ENCODE peak calls at places on chromosomes 13 and 19, in ten cellular contexts. J is IMR-90; D is kidney; R is CD8-positive, alpha-beta memory T cell; G is cardiac muscle cell; B is H9; N is mesenchymal stem cell; M is aorta; W is esophagus squamous epithelium; T is tibial nerve. Z is an unnamed sample.

GRCh38 chr13:93562676-93563075 is 336.1 kb downstream of the GPC6 start:
- DNase-seq in T (no peak), R (no peak), W (no peak), N (no peak), D (no peak), B (no peak), M (no peak), J (no peak), G (no peak), Z (no peak)

GRCh38 chr13:50511877-50512332 is 331.6 kb downstream of the DLEU7 start:
- DNase-seq in N (no peak), R (no peak), B (no peak), J (no peak), T (no peak), D (no peak), M (no peak), W (no peak), G (no peak), Z (no peak)

GRCh38 chr13:62482351-62482750 is 1066.7 kb upstream of the PCDH20 start:
- DNase-seq in B (no peak), G (no peak), W (no peak), D (no peak), M (no peak), N (no peak), T (no peak), R (no peak), J (no peak), Z (peak)

GRCh38 chr19:55467236-55468053 is 2.9 kb upstream of the C19orf85 start:
- DNase-seq in G (peak), T (peak), R (peak), M (peak), B (peak), J (peak), D (peak), W (no peak), N (peak), Z (no peak)

GRCh38 chr13:101706651-101707050 is 254.2 kb downstream of the ITGBL1 start:
- DNase-seq in D (no peak), M (peak), N (peak), W (no peak), G (peak), B (no peak), R (no peak), J (peak), T (no peak), Z (peak)

GRCh38 chr13:76016799-76017198 is 380.7 kb downstream of the LMO7 start:
- DNase-seq in J (peak), D (no peak), R (no peak), G (peak), W (no peak), B (peak), N (no peak), T (no peak), M (no peak), Z (no peak)

GRCh38 chr13:93714171-93714570 is 487.6 kb downstream of the GPC6 start:
- DNase-seq in T (no peak), R (no peak), J (peak), M (no peak), W (no peak), N (no peak), B (no peak), D (no peak), G (no peak), Z (peak)

GRCh38 chr19:40089462-40089861 is 1.3 kb downstream of the ZNF780A start:
- DNase-seq in D (no peak), G (peak), T (no peak), R (no peak), N (peak), M (no peak), W (no peak), J (peak), B (no peak), Z (peak)

GRCh38 chr13:100333141-100333540 is 244.2 kb downstream of the PCCA start:
- DNase-seq in J (no peak), N (no peak), W (no peak), G (no peak), T (no peak), M (no peak), D (no peak), B (no peak), R (no peak), Z (no peak)

GRCh38 chr13:86591862-86592261 is 792.6 kb upstream of the SLITRK6 start:
- DNase-seq in J (peak), N (peak), B (no peak), W (no peak), D (no peak), T (no peak), G (peak), R (no peak), M (no peak), Z (no peak)

GRCh38 chr13:35672611-35673010 is 196.1 kb upstream of the MAB21L1 start:
- DNase-seq in T (no peak), N (no peak), M (no peak), G (no peak), R (no peak), B (no peak), D (no peak), W (no peak), J (peak), Z (no peak)

GRCh38 chr19:32876919-32877285 is 7.3 kb upstream of the SLC7A9 start:
- DNase-seq in M (no peak), W (no peak), G (peak), B (no peak), R (no peak), N (peak), T (no peak), D (no peak), J (peak), Z (peak)

GRCh38 chr13:19172007-19172646 is 9.5 kb downstream of the TUBA3C start:
- DNase-seq in N (no peak), R (no peak), W (no peak), G (no peak), T (no peak), B (no peak), M (no peak), D (peak), J (no peak), Z (no peak)

GRCh38 chr13:19172647-19173030 is 9.0 kb downstream of the TUBA3C start:
- DNase-seq in G (no peak), J (no peak), N (no peak), B (no peak), M (no peak), W (no peak), R (no peak), D (peak), T (no peak), Z (no peak)

GRCh38 chr13:19169991-19170390 is 11.6 kb downstream of the TUBA3C start:
- DNase-seq in B (no peak), R (no peak), G (no peak), J (no peak), N (no peak), T (no peak), M (no peak), D (peak), W (no peak), Z (no peak)

GRCh38 chr13:19171563-19171962 is 10.1 kb downstream of the TUBA3C start:
- DNase-seq in W (no peak), G (no peak), T (no peak), N (no peak), M (no peak), D (peak), J (no peak), R (no peak), B (no peak), Z (no peak)

GRCh38 chr13:19173752-19174151 is 7.9 kb downstream of the TUBA3C start:
- DNase-seq in N (no peak), J (no peak), M (no peak), B (no peak), R (no peak), G (no peak), W (no peak), D (no peak), T (no peak), Z (no peak)
- H3K27ac ChIP-seq in N (no peak), J (no peak), M (no peak), B (no peak), R (no peak), G (no peak), W (no peak), D (no peak), T (no peak), Z (no peak)

DNA sequence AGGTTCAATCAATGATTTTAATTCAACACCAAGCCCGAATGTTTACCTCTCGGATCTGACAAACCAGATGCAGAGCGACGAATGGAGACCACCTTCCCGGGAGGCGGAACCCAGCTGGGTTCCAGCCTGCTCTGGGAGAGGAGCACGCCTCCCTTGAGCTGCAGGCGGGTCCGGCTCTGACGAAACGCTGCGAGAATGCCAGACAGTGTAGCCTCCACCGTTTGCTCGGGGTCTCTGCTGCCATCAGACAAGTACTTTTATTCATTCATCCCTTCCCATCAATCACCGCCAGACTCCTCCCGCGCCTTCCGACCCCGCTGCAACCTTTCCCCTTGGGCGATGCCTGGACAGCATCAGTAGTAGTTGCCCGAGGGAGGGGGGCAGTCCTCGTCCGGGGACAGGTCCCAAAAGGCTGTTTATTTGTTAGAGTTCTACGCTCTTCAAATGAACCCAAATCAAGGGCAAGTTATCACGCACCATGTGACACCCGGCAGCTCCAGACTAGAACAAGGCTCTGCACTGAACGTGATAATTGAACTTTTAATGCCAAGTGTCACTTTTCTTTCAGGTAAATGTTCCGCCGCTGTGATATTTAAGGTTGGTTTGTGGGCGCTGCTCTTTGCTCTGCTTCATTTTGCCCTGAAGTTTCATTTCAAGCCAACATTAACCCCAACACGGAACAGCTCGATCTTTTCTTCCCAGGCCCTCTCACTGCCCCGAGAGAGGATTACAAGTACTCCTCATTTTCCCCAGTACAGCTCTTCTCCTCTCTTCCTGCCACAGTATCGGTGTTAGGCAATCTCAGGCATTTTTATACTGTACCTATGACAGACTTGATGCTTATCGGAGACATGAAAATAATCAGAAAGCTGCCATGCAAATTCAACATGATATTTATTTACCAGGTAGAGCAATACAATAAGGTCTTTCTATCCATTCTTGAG is 992 bp upstream of the EDNRB start:
- DNase-seq in T (peak), J (peak), D (peak), G (peak), R (no peak), M (peak), N (peak), B (peak), W (no peak), Z (peak)
- H3K27ac ChIP-seq in T (peak), J (no peak), D (peak), G (no peak), R (no peak), M (no peak), N (no peak), B (no peak), W (peak), Z (no peak)

GRCh38 chr19:6238643-6239281 is 41.0 kb downstream of the MLLT1 start:
- DNase-seq in G (peak), M (peak), T (peak), W (no peak), N (no peak), B (no peak), D (peak), J (peak), R (no peak), Z (peak)
- H3K27ac ChIP-seq in G (peak), M (peak), T (peak), W (peak), N (no peak), B (no peak), D (peak), J (no peak), R (no peak), Z (peak)

DNA sequence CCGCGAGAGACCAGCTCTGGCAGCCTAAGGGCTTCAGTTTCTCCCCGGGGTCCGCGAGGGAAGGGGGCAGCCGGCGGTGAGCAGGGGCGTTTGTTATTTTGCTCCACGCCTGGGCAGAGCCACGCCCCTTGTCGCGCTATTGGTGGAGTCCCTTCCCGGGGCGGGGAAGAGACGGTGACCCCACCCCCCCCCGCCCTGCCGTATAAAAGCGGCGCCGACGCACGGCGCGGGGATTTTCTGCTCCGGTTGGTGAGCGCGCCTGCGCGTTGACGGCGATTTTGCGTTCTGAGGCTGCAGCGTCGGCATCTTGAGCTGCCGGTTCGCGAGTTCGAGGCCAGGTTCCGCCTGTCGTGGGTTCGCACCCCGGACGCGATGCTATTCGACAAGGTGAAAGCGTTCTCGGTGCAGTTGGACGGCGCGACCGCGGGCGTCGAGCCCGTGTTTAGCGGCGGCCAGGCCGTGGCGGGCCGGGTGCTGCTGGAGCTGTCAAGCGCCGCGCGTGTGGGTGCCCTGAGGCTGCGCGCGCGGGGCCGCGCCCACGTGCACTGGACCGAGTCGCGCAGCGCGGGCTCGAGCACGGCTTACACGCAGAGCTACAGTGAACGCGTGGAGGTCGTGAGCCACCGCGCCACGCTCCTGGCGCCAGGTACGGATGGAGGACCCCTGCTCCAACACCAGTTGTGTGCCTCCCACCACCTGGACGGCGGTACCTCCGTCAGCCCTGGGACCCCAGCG is at the start of gene ARRDC2:
- DNase-seq in R (peak), M (peak), T (peak), W (peak), J (peak), N (peak), B (peak), G (peak), D (peak), Z (peak)
- H3K27ac ChIP-seq in R (peak), M (peak), T (peak), W (peak), J (peak), N (no peak), B (no peak), G (no peak), D (peak), Z (no peak)

GRCh38 chr19:44725684-44726083 is 22.8 kb upstream of the BCL3 start:
- DNase-seq in T (no peak), J (no peak), W (no peak), D (no peak), R (no peak), M (no peak), G (no peak), N (no peak), B (no peak), Z (no peak)
- H3K27ac ChIP-seq in T (peak), J (no peak), W (peak), D (peak), R (no peak), M (no peak), G (no peak), N (no peak), B (no peak), Z (no peak)

GRCh38 chr13:22454586-22454985 is 726.2 kb upstream of the SGCG start:
- DNase-seq in N (peak), J (no peak), T (no peak), B (peak), D (no peak), G (no peak), W (no peak), R (no peak), M (no peak), Z (no peak)

GRCh38 chr13:22451345-22451744 is 729.4 kb upstream of the SGCG start:
- DNase-seq in G (peak), W (no peak), B (no peak), R (no peak), J (no peak), D (peak), T (peak), N (peak), M (no peak), Z (no peak)

GRCh38 chr13:22449251-22449650 is 731.5 kb upstream of the SGCG start:
- DNase-seq in N (no peak), G (no peak), W (no peak), M (no peak), T (no peak), B (no peak), R (no peak), D (no peak), J (no peak), Z (no peak)

GRCh38 chr13:22455036-22455435 is 725.7 kb upstream of the SGCG start:
- DNase-seq in N (no peak), W (no peak), G (no peak), T (no peak), J (no peak), M (no peak), D (no peak), B (no peak), R (no peak), Z (no peak)
- H3K27ac ChIP-seq in N (peak), W (no peak), G (no peak), T (no peak), J (no peak), M (no peak), D (no peak), B (no peak), R (no peak), Z (no peak)

GRCh38 chr13:20788312-20788711 is 14.6 kb upstream of the EEF1AKMT1 start:
- DNase-seq in G (no peak), T (no peak), W (no peak), R (no peak), M (no peak), N (no peak), J (peak), D (no peak), B (no peak), Z (no peak)
- H3K27ac ChIP-seq in G (no peak), T (no peak), W (no peak), R (no peak), M (no peak), N (no peak), J (no peak), D (no peak), B (no peak), Z (no peak)

GRCh38 chr19:1569997-1570396 is 1.9 kb upstream of the MEX3D start:
- DNase-seq in W (no peak), J (no peak), G (no peak), B (no peak), D (no peak), R (no peak), N (no peak), T (no peak), M (no peak), Z (no peak)

GRCh38 chr19:1567848-1568227 is 287 bp downstream of the MEX3D start:
- DNase-seq in N (no peak), T (no peak), D (no peak), W (no peak), B (no peak), J (no peak), G (no peak), R (no peak), M (no peak), Z (no peak)

GRCh38 chr19:1567116-1567847 is 843 bp downstream of the MEX3D start:
- DNase-seq in T (no peak), J (no peak), M (peak), R (no peak), G (peak), B (no peak), W (no peak), N (peak), D (peak), Z (peak)

GRCh38 chr19:1566392-1567115 is 1.6 kb downstream of the MEX3D start:
- DNase-seq in J (peak), B (peak), M (peak), D (peak), R (no peak), W (no peak), T (peak), N (peak), G (peak), Z (peak)

GRCh38 chr19:1568320-1569019 is at the start of gene MEX3D:
- DNase-seq in G (peak), N (peak), J (peak), D (peak), W (no peak), T (peak), M (peak), R (peak), B (peak), Z (peak)
- H3K27ac ChIP-seq in G (peak), N (peak), J (peak), D (no peak), W (peak), T (peak), M (peak), R (no peak), B (no peak), Z (peak)

GRCh38 chr19:12913011-12913561 is 6.0 kb downstream of the SYCE2 start:
- DNase-seq in B (peak), G (peak), R (no peak), M (peak), W (no peak), N (peak), D (peak), T (peak), J (peak), Z (peak)
- H3K27ac ChIP-seq in B (no peak), G (no peak), R (no peak), M (peak), W (peak), N (no peak), D (no peak), T (peak), J (no peak), Z (no peak)

GRCh38 chr13:46350003-46350402 is 37.0 kb downstream of the RUBCNL start:
- DNase-seq in R (no peak), B (no peak), M (no peak), G (no peak), T (no peak), W (no peak), D (no peak), N (no peak), J (no peak), Z (no peak)

GRCh38 chr13:46345400-46345799 is 41.7 kb downstream of the RUBCNL start:
- DNase-seq in T (no peak), R (no peak), W (no peak), J (no peak), N (no peak), M (no peak), G (peak), B (no peak), D (no peak), Z (no peak)

GRCh38 chr13:46345866-46346265 is 41.2 kb downstream of the RUBCNL start:
- DNase-seq in M (no peak), R (no peak), J (no peak), N (no peak), B (no peak), W (no peak), T (no peak), G (no peak), D (no peak), Z (no peak)

GRCh38 chr13:46347277-46347676 is 39.8 kb downstream of the RUBCNL start:
- DNase-seq in D (no peak), T (no peak), N (no peak), B (no peak), J (no peak), M (no peak), W (no peak), G (no peak), R (no peak), Z (no peak)

DNA sequence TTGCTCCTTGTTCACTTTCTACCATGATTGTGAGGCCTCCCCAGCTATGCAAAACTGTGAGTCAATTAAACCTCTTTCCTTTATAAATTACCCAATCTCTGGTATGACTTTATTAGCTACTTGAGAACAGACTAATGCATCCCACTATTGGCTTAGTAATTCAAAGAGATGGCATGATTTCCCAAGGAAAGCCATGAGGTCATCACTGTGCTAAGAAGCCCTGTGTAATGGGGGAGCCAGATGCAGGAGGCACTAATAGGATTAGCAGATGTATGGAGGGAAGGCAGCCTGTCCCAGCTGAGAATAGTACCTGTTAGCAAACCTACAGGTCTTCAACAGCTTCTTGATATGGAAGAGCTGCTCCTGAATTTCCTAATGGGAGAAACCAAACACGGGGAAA is 38.1 kb downstream of the RUBCNL start:
- DNase-seq in R (no peak), D (no peak), W (no peak), B (no peak), G (no peak), T (no peak), N (peak), M (no peak), J (no peak), Z (no peak)
- H3K27ac ChIP-seq in R (no peak), D (no peak), W (no peak), B (no peak), G (no peak), T (no peak), N (no peak), M (no peak), J (no peak), Z (no peak)

Z was measured in astrocyte.